ENCODE peak calls at places on chromosomes 12 and 14, in ten cellular contexts. S is MM.1S, V is brain microvascular endothelial cell, B is mammary epithelial cell, Z is pancreas, I is transverse colon, A is neural crest cell, X is sigmoid colon, U is cardiac muscle cell, Y is IMR-90. T is an unnamed sample.

GRCh38 chr12:3726455-3726854 is 26.5 kb downstream of the CRACR2A start:
- DNase-seq in A (no peak), V (no peak), I (no peak), S (no peak), X (no peak), U (no peak), Y (no peak), B (no peak), Z (no peak), T (no peak)

GRCh38 chr14:91385227-91385626 is 32.4 kb downstream of the CCDC88C start:
- DNase-seq in U (no peak), I (no peak), Z (no peak), X (no peak), B (no peak), Y (no peak), A (no peak), V (no peak), S (no peak), T (no peak)

GRCh38 chr12:57612711-57613426 is 1.6 kb downstream of the ARHGEF25 start:
- DNase-seq in A (no peak), U (no peak), X (peak; percentile 46), Z (no peak), S (no peak), Y (no peak), B (no peak), I (no peak), V (no peak), T (no peak)

GRCh38 chr12:96658075-96658474 is 168.7 kb downstream of the CFAP54 start:
- DNase-seq in I (no peak), S (no peak), Z (no peak), A (no peak), Y (no peak), V (no peak), X (no peak), U (no peak), B (no peak), T (no peak)

GRCh38 chr12:88141774-88142609 is at the start of the genes CEP290 and TMTC3:
- DNase-seq in Y (peak; percentile 100), A (peak; percentile 74), S (peak; percentile 99), U (peak; percentile 98), V (peak; percentile 100), X (peak; percentile 97), I (peak; percentile 96), Z (peak; percentile 95), B (peak; percentile 100), T (peak; percentile 94)

GRCh38 chr14:47917344-47917954 is 242.0 kb upstream of the MDGA2 start:
- DNase-seq in I (no peak), Z (no peak), V (peak; percentile 20), B (peak; percentile 1), S (peak; percentile 20), A (peak; percentile 33), Y (peak; percentile 13), X (no peak), U (peak; percentile 46), T (no peak)

GRCh38 chr12:67911789-67912188 is 77.5 kb upstream of the IFNG-AS1 start:
- DNase-seq in A (no peak), B (no peak), Y (no peak), X (no peak), S (no peak), U (no peak), I (no peak), Z (no peak), V (no peak), T (no peak)

GRCh38 chr14:53925201-53925766 is 31.3 kb downstream of the BMP4 start:
- DNase-seq in Z (no peak), I (no peak), V (no peak), B (no peak), Y (no peak), U (no peak), A (no peak), S (no peak), X (no peak), T (no peak)

GRCh38 chr12:51475543-51475942 is 50.9 kb downstream of the SLC4A8 start:
- DNase-seq in Y (peak; percentile 68), A (no peak), U (no peak), Z (peak; percentile 17), B (no peak), V (no peak), I (no peak), X (no peak), S (no peak), T (no peak)

GRCh38 chr14:98167253-98167652 is 1104.7 kb downstream of the BCL11B start:
- DNase-seq in Y (no peak), B (no peak), Z (no peak), A (no peak), V (no peak), I (no peak), S (no peak), X (no peak), U (no peak), T (no peak)

DNA sequence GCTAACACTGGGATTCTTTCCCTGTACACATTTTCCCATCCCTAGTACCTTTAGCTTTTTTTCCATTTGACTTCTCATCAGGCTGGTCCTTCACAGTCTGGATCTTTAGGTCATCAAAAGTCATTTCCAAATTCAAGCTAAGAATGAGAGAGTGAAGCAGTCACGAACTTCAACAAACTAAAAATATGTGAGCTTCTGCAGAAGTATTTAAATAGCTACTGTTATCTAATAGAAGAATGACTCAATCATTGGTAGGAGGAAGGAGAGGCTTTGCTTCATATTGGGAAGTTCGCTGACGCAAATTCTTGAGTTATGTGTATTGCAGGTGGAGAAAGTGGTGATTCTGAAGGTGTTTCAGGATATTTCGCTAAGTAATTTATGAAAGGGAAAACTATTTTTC is at the start of gene OLR1:
- DNase-seq in U (no peak), X (no peak), I (no peak), B (peak; percentile 19), Z (no peak), S (no peak), V (no peak), Y (peak; percentile 55), A (no peak), T (no peak)
- TF ChIP-seq CTCF in U (no peak), X (no peak), I (no peak), B (no peak), Z (no peak), S (no peak), V (no peak), Y (no peak), A (no peak), T (no peak)

GRCh38 chr12:48978741-48979601 is 849 bp downstream of the WNT1 start:
- DNase-seq in X (no peak), A (no peak), Y (no peak), U (no peak), Z (no peak), V (no peak), S (no peak), B (no peak), I (no peak), T (no peak)

GRCh38 chr12:48979602-48980388 is 1.7 kb downstream of the WNT1 start:
- DNase-seq in S (no peak), Y (no peak), X (no peak), A (no peak), V (no peak), Z (no peak), I (peak; percentile 50), B (no peak), U (no peak), T (no peak)

GRCh38 chr12:48980389-48980952 is 2.3 kb downstream of the WNT1 start:
- DNase-seq in Z (no peak), A (no peak), B (no peak), Y (no peak), S (no peak), V (no peak), U (no peak), I (peak; percentile 53), X (no peak), T (no peak)

GRCh38 chr12:48977290-48978281 is 536 bp upstream of the WNT1 start:
- DNase-seq in B (peak; percentile 35), A (peak; percentile 81), Y (peak; percentile 80), Z (no peak), S (peak; percentile 65), U (no peak), V (peak; percentile 66), I (peak; percentile 71), X (peak; percentile 77), T (no peak)

GRCh38 chr12:48978291-48978740 is at the start of gene WNT1:
- DNase-seq in X (no peak), U (no peak), V (no peak), I (no peak), Y (no peak), S (no peak), B (no peak), Z (no peak), A (no peak), T (no peak)
- TF ChIP-seq CTCF in X (no peak), U (no peak), V (no peak), I (no peak), Y (no peak), S (no peak), B (no peak), Z (peak; percentile 9), A (peak; percentile 56), T (peak; percentile 94)

GRCh38 chr12:124734224-124734788 is 129.4 kb downstream of the SCARB1 start:
- DNase-seq in U (peak; percentile 74), Y (peak; percentile 54), A (no peak), V (peak; percentile 52), B (no peak), X (no peak), I (no peak), Z (no peak), S (no peak), T (peak; percentile 95)
- TF ChIP-seq CTCF in U (no peak), Y (no peak), A (peak; percentile 44), V (peak; percentile 31), B (no peak), X (no peak), I (no peak), Z (no peak), S (no peak), T (peak; percentile 24)

GRCh38 chr14:58128416-58128815 is 23.6 kb downstream of the ARMH4 start:
- DNase-seq in I (no peak), A (no peak), Y (no peak), X (no peak), S (no peak), U (no peak), Z (no peak), V (no peak), B (no peak), T (no peak)

GRCh38 chr14:58133739-58134138 is 18.3 kb downstream of the ARMH4 start:
- DNase-seq in Y (peak; percentile 85), I (no peak), X (no peak), V (peak; percentile 69), U (no peak), Z (no peak), S (no peak), B (peak; percentile 67), A (no peak), T (no peak)

GRCh38 chr14:58130121-58130782 is 21.8 kb downstream of the ARMH4 start:
- DNase-seq in Y (no peak), U (peak; percentile 52), X (no peak), A (no peak), V (no peak), B (no peak), Z (no peak), I (no peak), S (no peak), T (no peak)

GRCh38 chr14:58129208-58129607 is 22.8 kb downstream of the ARMH4 start:
- DNase-seq in B (no peak), A (no peak), Y (no peak), Z (no peak), I (no peak), V (no peak), S (no peak), U (no peak), X (no peak), T (no peak)

DNA sequence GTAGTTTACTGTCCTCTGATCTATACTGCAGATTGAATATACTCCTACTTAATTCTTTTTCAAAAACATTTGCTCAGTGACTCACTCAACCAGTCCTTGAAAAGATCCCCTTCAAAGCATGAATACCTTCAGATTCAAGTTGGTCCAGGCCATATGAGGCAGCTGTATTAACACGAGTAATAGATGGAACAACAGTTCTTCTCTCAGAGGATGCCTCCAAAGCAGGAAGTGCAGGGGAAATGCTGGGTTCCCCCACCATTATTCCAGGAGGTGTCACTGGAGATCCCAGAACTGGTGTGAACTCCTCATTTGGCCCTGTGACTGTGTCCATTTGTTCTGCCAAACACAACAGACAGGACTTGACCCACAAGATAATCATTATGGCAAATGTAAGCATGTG is 20.6 kb downstream of the ARMH4 start:
- DNase-seq in Y (peak; percentile 67), S (no peak), V (peak; percentile 8), U (no peak), X (no peak), B (peak; percentile 25), A (no peak), I (no peak), Z (no peak), T (no peak)
- TF ChIP-seq CTCF in Y (no peak), S (no peak), V (peak; percentile 9), U (no peak), X (no peak), B (no peak), A (no peak), I (no peak), Z (no peak), T (no peak)

T was measured in CD14-positive monocyte.